ENCODE peak calls at places on chromosomes 2 and 18, in four cellular contexts. S is MM.1S, C is upper lobe of right lung, J is lower lobe of right lung. N is an unnamed sample.

GRCh38 chr2:18899725-18900124 is 310.4 kb upstream of the NT5C1B start:
- DNase-seq in S (no peak), C (no peak), J (no peak), N (no peak)

GRCh38 chr2:241218131-241219029 is 29.9 kb downstream of the ANO7 start:
- DNase-seq in S (peak; percentile 48), C (peak; percentile 77), J (peak; percentile 80), N (no peak)

GRCh38 chr18:316391-316790 is 48.5 kb upstream of the THOC1 start:
- DNase-seq in S (no peak), C (no peak), J (no peak), N (no peak)

GRCh38 chr2:170930132-170931109 is 1.4 kb downstream of the GORASP2 start:
- DNase-seq in S (peak; percentile 79), C (no peak), J (no peak), N (no peak)

GRCh38 chr2:24077535-24077877 is 1.4 kb upstream of the SF3B6 start:
- DNase-seq in S (no peak), C (no peak), J (no peak), N (no peak)

GRCh38 chr2:232697807-232698110 is 628 bp downstream of the GIGYF2 start:
- DNase-seq in S (peak; percentile 16), C (no peak), J (no peak), N (no peak)

GRCh38 chr18:23542471-23542870 is 39.2 kb downstream of the RMC1 start:
- DNase-seq in S (no peak), C (no peak), J (no peak), N (no peak)

GRCh38 chr18:63511285-63511684 is 30.9 kb upstream of the SERPINB12 start:
- DNase-seq in S (peak; percentile 40), C (no peak), J (no peak), N (no peak)

GRCh38 chr2:101291973-101292372 is 16.5 kb downstream of the RNF149 start:
- DNase-seq in S (no peak), C (no peak), J (no peak), N (no peak)

GRCh38 chr2:143905587-143905986 is 614.3 kb downstream of the ZEB2 start:
- DNase-seq in S (no peak), C (no peak), J (no peak), N (no peak)

GRCh38 chr18:3513481-3513880 is 63.5 kb downstream of the TGIF1 start:
- DNase-seq in S (no peak), C (no peak), J (no peak), N (no peak)

GRCh38 chr2:174794851-174795374 is 30.6 kb upstream of the CHRNA1 start:
- DNase-seq in S (no peak), C (no peak), J (no peak), N (no peak)

GRCh38 chr2:65315042-65315441 is 87.4 kb downstream of the ACTR2 start:
- DNase-seq in S (no peak), C (no peak), J (no peak), N (no peak)

GRCh38 chr2:56416500-56417176 is 232.8 kb downstream of the CCDC85A start:
- DNase-seq in S (no peak), C (no peak), J (no peak), N (no peak)

GRCh38 chr2:24909555-24910177 is 10.4 kb downstream of the ADCY3 start:
- DNase-seq in S (no peak), C (no peak), J (no peak), N (no peak)

GRCh38 chr18:29254123-29254522 is 1077.2 kb upstream of the CDH2 start:
- DNase-seq in S (no peak), C (no peak), J (no peak), N (no peak)

DNA sequence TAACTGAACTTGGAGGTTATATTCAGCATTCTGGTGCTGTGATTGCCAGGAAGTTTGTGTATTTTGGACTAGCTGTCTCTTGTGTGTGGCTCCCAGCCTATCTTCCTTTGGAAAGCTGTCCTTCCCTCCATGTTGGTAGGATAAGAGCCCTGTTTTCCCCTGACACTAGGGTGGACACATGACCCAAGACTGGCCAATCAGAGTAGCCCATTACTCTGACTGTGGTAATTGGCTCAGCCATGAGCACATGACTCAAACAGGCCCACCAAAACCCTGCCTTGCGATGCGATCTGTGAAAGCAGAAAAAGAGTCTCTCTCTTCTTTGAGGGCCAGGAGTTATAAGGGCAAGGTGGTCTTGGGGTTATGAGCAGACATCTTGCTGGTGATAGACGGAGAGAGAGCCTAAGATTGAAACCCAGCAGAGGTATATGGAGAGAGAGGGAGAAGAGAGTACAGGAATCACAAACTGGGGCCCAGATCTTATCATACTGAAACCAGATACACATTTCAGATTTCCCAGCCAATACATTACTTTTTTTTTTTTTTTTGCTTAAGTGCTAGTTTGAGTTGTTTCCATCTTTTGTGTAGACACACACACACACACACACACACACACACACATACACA is 45.3 kb upstream of the SERPINE2 start:
- DNase-seq in S (no peak), C (no peak), J (no peak), N (no peak)
- TF ChIP-seq CTCF in S (no peak), C (no peak), J (no peak), N (no peak)

DNA sequence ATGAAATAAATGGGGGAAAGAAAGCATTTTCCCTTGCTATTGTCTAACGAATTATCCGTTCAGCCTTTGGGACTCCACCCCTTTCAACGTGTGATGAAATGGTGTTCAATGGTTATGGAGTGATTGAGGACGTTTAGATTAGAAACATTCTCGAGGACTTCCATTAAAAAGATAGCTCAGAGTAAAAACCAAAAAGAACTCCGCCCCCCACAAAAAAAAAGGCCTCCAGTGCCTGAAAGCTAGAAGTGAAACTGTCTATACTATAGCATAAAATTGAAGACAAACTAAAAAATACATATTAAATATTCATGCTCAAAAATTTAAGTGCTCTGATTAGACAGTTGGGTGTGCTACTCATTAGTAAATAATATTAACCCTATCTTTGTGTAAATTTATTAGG is 3.0 kb upstream of the ZNF516 start:
- DNase-seq in S (no peak), C (no peak), J (no peak), N (no peak)
- H3K4me3 ChIP-seq in S (no peak overlapping the region), C (no peak overlapping the region), J (no peak overlapping the region), N (no peak overlapping the region)

GRCh38 chr18:76306685-76307292 is 188.3 kb downstream of the ZNF516 start:
- DNase-seq in S (peak; percentile 95), C (no peak), J (no peak), N (no peak)
- TF ChIP-seq CTCF in S (peak; percentile 67), C (no peak), J (no peak), N (no peak)

GRCh38 chr2:21836261-21836660 is 712.5 kb downstream of the TDRD15 start:
- DNase-seq in S (no peak), C (no peak), J (no peak), N (no peak)
- H3K4me3 ChIP-seq in S (no peak overlapping the region), C (no peak overlapping the region), J (no peak overlapping the region), N (no peak overlapping the region)

DNA sequence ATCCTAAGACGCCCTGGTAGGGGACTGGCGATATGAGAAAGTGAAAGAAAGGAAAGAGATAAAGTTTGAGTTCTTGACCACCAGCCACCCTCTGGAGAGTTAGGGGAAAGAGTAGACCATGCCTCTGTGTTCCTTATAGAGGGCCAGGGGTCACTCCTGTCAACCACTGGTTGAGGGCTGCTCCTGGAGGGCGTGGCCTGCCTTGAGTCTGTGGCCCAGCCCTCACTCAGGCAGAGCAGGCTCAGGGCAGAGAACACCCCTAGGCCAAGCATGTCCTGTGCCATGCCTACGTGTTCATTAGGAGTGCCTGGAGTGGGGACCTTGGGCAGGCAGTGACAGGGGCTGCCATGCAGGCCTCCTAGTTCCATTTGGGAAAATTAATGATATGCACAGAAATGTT is 161.1 kb upstream of the EPB41L3 start:
- DNase-seq in S (no peak), C (no peak), J (no peak), N (no peak)
- TF ChIP-seq CTCF in S (no peak), C (no peak), J (no peak), N (no peak)